ENCODE peak calls at places on chromosomes 13 and 19, in five cellular contexts. Z is uterus, P is fibroblast of lung, R is lower leg skin, S is thoracic aorta. K is an unnamed sample.

GRCh38 chr19:6925801-6926751 is 38.7 kb downstream of the ADGRE1 start:
- DNase-seq in P (no peak), Z (no peak), S (no peak), R (no peak), K (no peak)

GRCh38 chr19:3982701-3983541 is 2.3 kb downstream of the EEF2 start:
- DNase-seq in P (peak), Z (no peak), R (peak), S (no peak), K (no peak)

GRCh38 chr13:113905018-113905417 is 41.1 kb upstream of the GAS6 start:
- DNase-seq in Z (no peak), S (no peak), P (no peak), R (peak), K (no peak)

GRCh38 chr19:58053480-58054156 is 5.5 kb upstream of the ZNF135 start:
- DNase-seq in S (no peak), R (no peak), Z (no peak), P (no peak), K (no peak)

GRCh38 chr19:6222884-6223283 is 56.9 kb downstream of the MLLT1 start:
- DNase-seq in Z (no peak), S (no peak), R (no peak), P (no peak), K (no peak)

GRCh38 chr19:3725640-3726310 is 17.6 kb downstream of the TJP3 start:
- DNase-seq in R (no peak), S (no peak), Z (no peak), P (peak), K (no peak)

GRCh38 chr19:18503337-18503970 is 18.4 kb downstream of the ELL start:
- DNase-seq in R (no peak), Z (no peak), S (no peak), P (no peak), K (no peak)

GRCh38 chr19:43476606-43477005 is 11.2 kb upstream of the LYPD3 start:
- DNase-seq in R (no peak), P (peak), Z (no peak), S (no peak), K (peak)

GRCh38 chr19:2887391-2887914 is 13.3 kb upstream of the ZNF57 start:
- DNase-seq in Z (no peak), R (no peak), P (peak), S (no peak), K (no peak)

GRCh38 chr13:42654760-42655159 is 80.8 kb downstream of the TNFSF11 start:
- DNase-seq in Z (no peak), P (no peak), R (no peak), S (no peak), K (peak)

GRCh38 chr19:58408152-58409009 is at the start of gene ZNF584:
- DNase-seq in Z (peak), R (peak), P (peak), S (peak), K (peak)

GRCh38 chr19:58395220-58395978 is at the start of gene RNF225:
- DNase-seq in R (no peak), Z (no peak), P (no peak), S (no peak), K (no peak)

GRCh38 chr19:29771708-29772415 is 39.9 kb upstream of the CCNE1 start:
- DNase-seq in Z (no peak), R (no peak), S (no peak), P (peak), K (peak)

GRCh38 chr19:58385313-58386165 is 1.5 kb upstream of the RPS5 start:
- DNase-seq in S (no peak), R (no peak), P (no peak), Z (no peak), K (no peak)

GRCh38 chr19:3450796-3451411 is 29.4 kb downstream of the SMIM24 start:
- DNase-seq in P (peak), Z (peak), R (peak), S (peak), K (peak)

GRCh38 chr13:84649853-84650252 is 767.6 kb upstream of the SLITRK1 start:
- DNase-seq in S (no peak), R (no peak), P (peak), Z (no peak), K (no peak)

GRCh38 chr13:87827479-87827878 is 156.3 kb downstream of the SLITRK5 start:
- DNase-seq in R (no peak), P (peak), Z (no peak), S (no peak), K (peak)

GRCh38 chr19:57870225-57870624 is 18.6 kb downstream of the ZNF814 start:
- DNase-seq in Z (no peak), P (no peak), S (no peak), R (no peak), K (no peak)

GRCh38 chr13:95906999-95907398 is 146.2 kb downstream of the UGGT2 start:
- DNase-seq in P (no peak), R (no peak), S (no peak), Z (no peak), K (no peak)

GRCh38 chr19:58571575-58571947 is 1.6 kb downstream of the MZF1 start:
- DNase-seq in S (no peak), R (no peak), Z (no peak), P (no peak), K (no peak)

GRCh38 chr13:41505209-41505835 is 48.0 kb downstream of the RGCC start:
- DNase-seq in S (no peak), Z (no peak), P (peak), R (no peak), K (peak)

GRCh38 chr19:4759388-4760284 is 31.9 kb upstream of the FEM1A start:
- DNase-seq in P (peak), S (peak), R (peak), Z (peak), K (peak)

GRCh38 chr13:51919531-51919930 is 57.8 kb downstream of the CCDC70 start:
- DNase-seq in R (no peak), Z (no peak), S (no peak), P (no peak), K (no peak)

GRCh38 chr13:40624338-40624737 is 42.1 kb downstream of the FOXO1 start:
- DNase-seq in S (no peak), R (peak), P (peak), Z (no peak), K (no peak)

GRCh38 chr13:44719857-44720671 is 143.9 kb upstream of the TSC22D1 start:
- DNase-seq in R (no peak), P (peak), S (no peak), Z (no peak), K (peak)

GRCh38 chr13:102900193-102900608 is 54.4 kb downstream of the ERCC5 start:
- DNase-seq in R (no peak), P (no peak), Z (no peak), S (no peak), K (no peak)

GRCh38 chr19:51359294-51359693 is 6.9 kb downstream of the ETFB start:
- DNase-seq in Z (no peak), R (no peak), P (peak), S (no peak), K (peak)

GRCh38 chr19:8021374-8021773 is 15.9 kb upstream of the ELAVL1 start:
- DNase-seq in Z (no peak), R (no peak), P (no peak), S (no peak), K (no peak)

GRCh38 chr19:2355168-2356035 is 4.7 kb upstream of the TMPRSS9 start:
- DNase-seq in P (peak), R (no peak), S (no peak), Z (no peak), K (no peak)

GRCh38 chr19:17327654-17328516 is 6.8 kb downstream of the ANO8 start:
- DNase-seq in R (peak), Z (peak), S (no peak), P (no peak), K (no peak)

GRCh38 chr13:32136716-32137115 is 105.1 kb downstream of the FRY start:
- DNase-seq in Z (no peak), P (no peak), R (no peak), S (no peak), K (no peak)

GRCh38 chr19:13764821-13765394 is 586 bp downstream of the MRI1 start:
- DNase-seq in S (no peak), Z (no peak), P (no peak), R (no peak), K (no peak)

GRCh38 chr13:31056650-31057275 is 104.9 kb downstream of the HSPH1 start:
- DNase-seq in S (no peak), P (no peak), R (no peak), Z (no peak), K (no peak)
- H3K4me3 ChIP-seq in S (no peak), P (no peak), R (no peak), Z (no peak), K (no peak)

GRCh38 chr13:99042851-99043250 is 65.0 kb upstream of the DOCK9 start:
- DNase-seq in S (no peak), R (no peak), Z (no peak), P (no peak), K (no peak)
- H3K4me3 ChIP-seq in S (no peak), R (no peak), Z (no peak), P (no peak), K (no peak)

GRCh38 chr13:28613562-28613961 is 45.4 kb upstream of the POMP start:
- DNase-seq in Z (no peak), P (no peak), R (no peak), S (no peak), K (no peak)
- H3K4me3 ChIP-seq in Z (no peak), P (no peak), R (no peak), S (no peak), K (no peak)

DNA sequence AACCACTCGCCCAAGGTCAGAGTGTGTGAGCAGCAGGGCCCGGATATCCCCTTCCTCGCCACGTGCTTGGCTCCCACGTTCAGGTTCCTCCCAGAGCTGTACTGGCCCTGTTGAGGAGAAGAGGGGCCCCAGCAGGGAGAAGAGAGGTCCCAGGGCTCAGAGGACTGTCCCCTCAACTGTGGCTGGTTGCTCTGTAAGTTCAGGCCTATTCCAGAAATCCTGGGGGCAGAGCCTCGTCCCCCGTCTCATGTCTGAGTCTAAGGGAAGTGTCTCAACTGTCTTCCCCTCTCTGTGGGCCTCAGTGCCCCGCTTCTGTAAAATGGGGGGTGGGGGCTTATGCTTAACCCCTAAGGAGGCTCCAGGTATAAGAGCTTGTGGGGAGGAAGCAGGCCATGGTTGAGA is 3.9 kb downstream of the PPP5C start:
- DNase-seq in Z (no peak), P (no peak), R (no peak), S (no peak), K (no peak)
- H3K4me3 ChIP-seq in Z (no peak), P (no peak), R (no peak), S (peak), K (no peak)

K was measured in skeletal muscle cell.